ENCODE peak calls at places on chromosome 5, in eight cellular contexts. R is Daoy; C is endodermal cell; E is activated naive CD8-positive, alpha-beta T cell treated with anti-CD3 and anti-CD28 coated beads, Interleukin-2, amount 50 U/mL, for 24 hours; U is left colon; M is ecto neural progenitor cell; H is LNCaP clone FGC; Q is cardiac muscle cell. A is an unnamed sample.

GRCh38 chr5:68171101-68171558 is 44.4 kb upstream of the PIK3R1 start:
- DNase-seq in R (no peak), H (peak), M (no peak), Q (no peak), C (no peak), E (no peak), U (no peak), A (no peak)

GRCh38 chr5:54547711-54548250 is 30.2 kb downstream of the SNX18 start:
- DNase-seq in R (peak), M (no peak), Q (no peak), H (no peak), U (peak), E (no peak), C (no peak), A (no peak)

GRCh38 chr5:180193749-180194375 is 15.1 kb downstream of the RASGEF1C start:
- DNase-seq in R (no peak), M (no peak), Q (no peak), E (no peak), U (no peak), H (no peak), C (no peak), A (no peak)

GRCh38 chr5:142720561-142721275 is 34.8 kb upstream of the FGF1 start:
- DNase-seq in E (no peak), R (no peak), Q (no peak), U (peak), H (peak), M (no peak), C (peak), A (no peak)

GRCh38 chr5:38633505-38633904 is 77.1 kb upstream of the LIFR start:
- DNase-seq in M (no peak), R (no peak), E (no peak), H (no peak), U (no peak), C (no peak), Q (no peak), A (no peak)

GRCh38 chr5:169547508-169547907 is 36.1 kb upstream of the SPDL1 start:
- DNase-seq in U (no peak), M (no peak), H (no peak), Q (peak), C (no peak), R (peak), E (no peak), A (no peak)

GRCh38 chr5:96121362-96121761 is 159.7 kb upstream of the ELL2 start:
- DNase-seq in Q (no peak), R (no peak), C (no peak), H (no peak), U (no peak), M (no peak), E (no peak), A (no peak)

GRCh38 chr5:172114875-172115422 is 73.1 kb downstream of the STK10 start:
- DNase-seq in H (no peak), U (peak), R (no peak), Q (no peak), M (no peak), E (peak), C (no peak), A (peak)

GRCh38 chr5:9456435-9457042 is 89.3 kb downstream of the SEMA5A start:
- DNase-seq in M (no peak), C (no peak), R (peak), H (no peak), U (no peak), Q (no peak), E (no peak), A (no peak)

GRCh38 chr5:150628936-150629485 is 11.4 kb upstream of the SYNPO start:
- DNase-seq in E (no peak), U (no peak), Q (no peak), C (no peak), H (no peak), M (no peak), R (peak), A (no peak)

GRCh38 chr5:90477073-90477472 is 2.4 kb downstream of the POLR3G start:
- DNase-seq in H (no peak), M (no peak), Q (peak), U (no peak), E (no peak), R (peak), C (peak), A (no peak)

GRCh38 chr5:159987031-159987674 is 21.8 kb upstream of the TTC1 start:
- DNase-seq in C (peak), H (peak), E (peak), R (peak), M (peak), Q (peak), U (peak), A (no peak)

GRCh38 chr5:114726126-114726525 is 364.3 kb downstream of the KCNN2 start:
- DNase-seq in R (no peak), E (no peak), Q (no peak), M (no peak), U (no peak), H (no peak), C (no peak), A (no peak)

GRCh38 chr5:127878174-127878750 is 175.1 kb downstream of the CCDC192 start:
- DNase-seq in Q (peak), C (peak), M (peak), H (no peak), U (peak), E (peak), R (peak), A (no peak)

GRCh38 chr5:72817076-72817476 is 615 bp downstream of the TNPO1 start:
- DNase-seq in R (peak), Q (peak), E (peak), U (peak), H (no peak), C (peak), M (no peak), A (no peak)

GRCh38 chr5:96377597-96377996 is 55.5 kb downstream of the PCSK1 start:
- DNase-seq in C (no peak), H (no peak), R (no peak), M (no peak), U (no peak), E (no peak), Q (no peak), A (no peak)

GRCh38 chr5:138110266-138110963 is 26.6 kb downstream of the WNT8A start:
- DNase-seq in Q (no peak), C (peak), R (peak), U (no peak), H (no peak), M (peak), E (no peak), A (no peak)